ENCODE peak calls at places on chromosome 17, in eight cellular contexts. S is dermis microvascular lymphatic vessel endothelial cell; E is OCI-M1; R is GM12878; B is GM23338; V is amygdala; L is stimulated activated CD8-positive, alpha-beta memory T cell treated with anti-CD3 and anti-CD28 coated beads, Interleukin-7, amount 100 ng/mL, for 24 hours; P is HuH-7.5. Y is an unnamed sample.

GRCh38 chr17:49825645-49826044 is 22.2 kb downstream of the TAC4 start:
- DNase-seq in S (no peak), E (no peak), R (no peak), B (no peak), V (no peak), L (no peak), P (no peak), Y (no peak)

GRCh38 chr17:57762375-57762916 is 17.3 kb upstream of the CCDC182 start:
- DNase-seq in S (no peak), E (no peak), R (no peak), B (peak; percentile 43), V (no peak), L (no peak), P (no peak), Y (no peak)

GRCh38 chr17:16466407-16466806 is 25.6 kb downstream of the LRRC75A start:
- DNase-seq in S (no peak), E (no peak), R (no peak), B (no peak), V (no peak), L (no peak), P (no peak), Y (no peak)

GRCh38 chr17:65533056-65533745 is 28.2 kb downstream of the AXIN2 start:
- DNase-seq in S (no peak), E (no peak), R (no peak), B (no peak), V (no peak), L (no peak), P (no peak), Y (no peak)

GRCh38 chr17:45230787-45231480 is 9.2 kb downstream of the FMNL1 start:
- DNase-seq in S (no peak), E (no peak), R (no peak), B (no peak), V (no peak), L (no peak), P (no peak), Y (peak; percentile 74)

GRCh38 chr17:67390006-67390645 is 13.0 kb downstream of the PITPNC1 start:
- DNase-seq in S (no peak), E (no peak), R (no peak), B (no peak), V (no peak), L (no peak), P (no peak), Y (peak; percentile 87)

GRCh38 chr17:38556234-38556633 is 49.5 kb downstream of the SRCIN1 start:
- DNase-seq in S (no peak), E (peak; percentile 34), R (no peak), B (no peak), V (no peak), L (no peak), P (no peak), Y (no peak)

GRCh38 chr17:69213059-69213813 is 15.4 kb downstream of the ABCA10 start:
- DNase-seq in S (no peak), E (peak; percentile 15), R (no peak), B (peak; percentile 68), V (no peak), L (no peak), P (no peak), Y (no peak)

GRCh38 chr17:61143026-61143425 is 256.6 kb upstream of the TBX2 start:
- DNase-seq in S (no peak), E (no peak), R (no peak), B (no peak), V (no peak), L (no peak), P (no peak), Y (no peak)

GRCh38 chr17:80252871-80253270 is 7.8 kb upstream of the RNF213 start:
- DNase-seq in S (peak; percentile 39), E (peak; percentile 44), R (no peak), B (peak; percentile 85), V (no peak), L (no peak), P (peak; percentile 50), Y (peak; percentile 93)

GRCh38 chr17:69179227-69179952 is 37.7 kb upstream of the ABCA6 start:
- DNase-seq in S (no peak), E (no peak), R (no peak), B (peak; percentile 8), V (no peak), L (no peak), P (no peak), Y (no peak)

GRCh38 chr17:77182205-77182604 is 41.4 kb downstream of the SEC14L1 start:
- DNase-seq in S (peak; percentile 61), E (peak; percentile 24), R (no peak), B (no peak), V (no peak), L (no peak), P (no peak), Y (no peak)

GRCh38 chr17:46773676-46774075 is 44.8 kb downstream of the WNT3 start:
- DNase-seq in S (no peak), E (no peak), R (no peak), B (no peak), V (no peak), L (no peak), P (no peak), Y (no peak)

GRCh38 chr17:7355053-7355452 is at the start of gene TMEM95:
- DNase-seq in S (no peak), E (no peak), R (no peak), B (no peak), V (peak; percentile 73), L (no peak), P (no peak), Y (peak; percentile 54)

GRCh38 chr17:59330314-59330942 is 1.0 kb upstream of the YPEL2 start:
- DNase-seq in S (peak; percentile 92), E (no peak), R (no peak), B (peak; percentile 40), V (no peak), L (no peak), P (peak; percentile 63), Y (no peak)

GRCh38 chr17:37047631-37048104 is 98.9 kb downstream of the AATF start:
- DNase-seq in S (peak; percentile 84), E (peak; percentile 91), R (peak; percentile 17), B (peak; percentile 96), V (peak; percentile 70), L (peak; percentile 56), P (peak; percentile 65), Y (peak; percentile 73)

GRCh38 chr17:69539781-69540319 is 125.4 kb downstream of the MAP2K6 start:
- DNase-seq in S (peak; percentile 95), E (no peak), R (no peak), B (no peak), V (no peak), L (no peak), P (no peak), Y (no peak)

GRCh38 chr17:73042809-73043685 is 49.4 kb downstream of the SLC39A11 start:
- DNase-seq in S (peak; percentile 11), E (no peak), R (no peak), B (no peak), V (no peak), L (no peak), P (no peak), Y (no peak)

GRCh38 chr17:13864551-13864950 is 204.8 kb upstream of the COX10 start:
- DNase-seq in S (no peak), E (peak; percentile 83), R (no peak), B (no peak), V (no peak), L (no peak), P (no peak), Y (no peak)

GRCh38 chr17:43721537-43722268 is 36.9 kb downstream of the SOST start:
- DNase-seq in S (no peak), E (peak; percentile 59), R (no peak), B (no peak), V (no peak), L (no peak), P (no peak), Y (no peak)

GRCh38 chr17:2171725-2172446 is 117.0 kb downstream of the HIC1 start:
- DNase-seq in S (peak; percentile 99), E (no peak), R (no peak), B (peak; percentile 13), V (peak; percentile 29), L (no peak), P (no peak), Y (peak; percentile 81)

GRCh38 chr17:76382305-76382802 is 2.1 kb upstream of the SPHK1 start:
- DNase-seq in S (peak; percentile 67), E (no peak), R (no peak), B (peak; percentile 79), V (no peak), L (no peak), P (peak; percentile 77), Y (no peak)

GRCh38 chr17:80825471-80826345 is 165.9 kb upstream of the CHMP6 start:
- DNase-seq in S (no peak), E (no peak), R (no peak), B (no peak), V (no peak), L (no peak), P (no peak), Y (no peak)

GRCh38 chr17:1050246-1050995 is 53.5 kb downstream of the TIMM22 start:
- DNase-seq in S (no peak), E (no peak), R (no peak), B (no peak), V (no peak), L (no peak), P (no peak), Y (no peak)

GRCh38 chr17:34275881-34276280 is 5.9 kb downstream of the CCL7 start:
- DNase-seq in S (peak; percentile 82), E (no peak), R (no peak), B (no peak), V (no peak), L (no peak), P (no peak), Y (no peak)

Y was measured in SHP77.